ENCODE peak calls at places on chromosomes 12 and 14, in seven cellular contexts. One of them, this sample, is unnamed.

GRCh38 chr14:24430143-24430681 is 458 bp downstream of the KHNYN start:
- DNase-seq in NCI-H1105 treated with DMSO at 0.1 percent for 48 hours: peak; percentile 56
- DNase-seq in central memory CD4-positive, alpha-beta T cell: no peak
- DNase-seq in brain microvascular endothelial cell: peak; percentile 59
- DNase-seq in NCI-H187: no peak
- DNase-seq in CD8-positive, alpha-beta memory T cell: peak; percentile 49
- DNase-seq in Kasumi-1: peak; percentile 51
- DNase-seq in this sample: no peak

GRCh38 chr14:103594265-103594664 is 31.5 kb downstream of the COA8 start:
- DNase-seq in Kasumi-1: no peak
- DNase-seq in central memory CD4-positive, alpha-beta T cell: no peak
- DNase-seq in CD8-positive, alpha-beta memory T cell: no peak
- DNase-seq in NCI-H187: peak; percentile 50
- DNase-seq in NCI-H1105 treated with DMSO at 0.1 percent for 48 hours: no peak
- DNase-seq in brain microvascular endothelial cell: peak; percentile 38
- DNase-seq in this sample: no peak

GRCh38 chr12:123384994-123385376 is 1.1 kb downstream of the KMT5A start:
- DNase-seq in brain microvascular endothelial cell: peak; percentile 27
- DNase-seq in CD8-positive, alpha-beta memory T cell: no peak
- DNase-seq in NCI-H187: no peak
- DNase-seq in central memory CD4-positive, alpha-beta T cell: no peak
- DNase-seq in NCI-H1105 treated with DMSO at 0.1 percent for 48 hours: no peak
- DNase-seq in Kasumi-1: no peak
- DNase-seq in this sample: no peak

GRCh38 chr14:59037620-59038019 is 150.8 kb upstream of the DAAM1 start:
- DNase-seq in brain microvascular endothelial cell: no peak
- DNase-seq in NCI-H187: no peak
- DNase-seq in CD8-positive, alpha-beta memory T cell: no peak
- DNase-seq in NCI-H1105 treated with DMSO at 0.1 percent for 48 hours: no peak
- DNase-seq in Kasumi-1: no peak
- DNase-seq in central memory CD4-positive, alpha-beta T cell: no peak
- DNase-seq in this sample: no peak

GRCh38 chr14:96792581-96792980 is 4.6 kb upstream of the VRK1 start:
- DNase-seq in NCI-H1105 treated with DMSO at 0.1 percent for 48 hours: no peak
- DNase-seq in brain microvascular endothelial cell: no peak
- DNase-seq in CD8-positive, alpha-beta memory T cell: no peak
- DNase-seq in NCI-H187: no peak
- DNase-seq in central memory CD4-positive, alpha-beta T cell: no peak
- DNase-seq in Kasumi-1: no peak
- DNase-seq in this sample: no peak

GRCh38 chr14:103519837-103520212 is 2.8 kb downstream of the CKB start:
- DNase-seq in CD8-positive, alpha-beta memory T cell: no peak
- DNase-seq in NCI-H187: no peak
- DNase-seq in NCI-H1105 treated with DMSO at 0.1 percent for 48 hours: no peak
- DNase-seq in central memory CD4-positive, alpha-beta T cell: no peak
- DNase-seq in brain microvascular endothelial cell: no peak
- DNase-seq in Kasumi-1: no peak
- DNase-seq in this sample: no peak

GRCh38 chr14:65431951-65432350 is 19.4 kb downstream of the FUT8 start:
- DNase-seq in central memory CD4-positive, alpha-beta T cell: no peak
- DNase-seq in brain microvascular endothelial cell: no peak
- DNase-seq in NCI-H1105 treated with DMSO at 0.1 percent for 48 hours: no peak
- DNase-seq in NCI-H187: no peak
- DNase-seq in CD8-positive, alpha-beta memory T cell: no peak
- DNase-seq in Kasumi-1: no peak
- DNase-seq in this sample: no peak

GRCh38 chr14:105292810-105293711 is 7.7 kb downstream of the BRF1 start:
- DNase-seq in Kasumi-1: peak; percentile 79
- DNase-seq in CD8-positive, alpha-beta memory T cell: no peak
- DNase-seq in central memory CD4-positive, alpha-beta T cell: no peak
- DNase-seq in brain microvascular endothelial cell: no peak
- DNase-seq in NCI-H1105 treated with DMSO at 0.1 percent for 48 hours: no peak
- DNase-seq in NCI-H187: no peak
- DNase-seq in this sample: no peak

GRCh38 chr14:55389330-55389729 is 22.3 kb downstream of the ATG14 start:
- DNase-seq in NCI-H1105 treated with DMSO at 0.1 percent for 48 hours: no peak
- DNase-seq in CD8-positive, alpha-beta memory T cell: no peak
- DNase-seq in Kasumi-1: no peak
- DNase-seq in brain microvascular endothelial cell: peak; percentile 54
- DNase-seq in central memory CD4-positive, alpha-beta T cell: no peak
- DNase-seq in NCI-H187: no peak
- DNase-seq in this sample: no peak

GRCh38 chr14:53295985-53296582 is 143.0 kb upstream of the DDHD1 start:
- DNase-seq in central memory CD4-positive, alpha-beta T cell: peak; percentile 15
- DNase-seq in CD8-positive, alpha-beta memory T cell: no peak
- DNase-seq in NCI-H187: no peak
- DNase-seq in NCI-H1105 treated with DMSO at 0.1 percent for 48 hours: peak; percentile 55
- DNase-seq in brain microvascular endothelial cell: peak; percentile 22
- DNase-seq in Kasumi-1: peak; percentile 58
- DNase-seq in this sample: no peak

GRCh38 chr12:15634010-15634676 is 155.0 kb downstream of the EPS8 start:
- DNase-seq in NCI-H1105 treated with DMSO at 0.1 percent for 48 hours: no peak
- DNase-seq in central memory CD4-positive, alpha-beta T cell: no peak
- DNase-seq in NCI-H187: no peak
- DNase-seq in CD8-positive, alpha-beta memory T cell: no peak
- DNase-seq in brain microvascular endothelial cell: no peak
- DNase-seq in Kasumi-1: no peak
- DNase-seq in this sample: no peak

GRCh38 chr12:116183741-116184141 is 93.8 kb downstream of the MED13L start:
- DNase-seq in NCI-H187: no peak
- DNase-seq in brain microvascular endothelial cell: no peak
- DNase-seq in NCI-H1105 treated with DMSO at 0.1 percent for 48 hours: no peak
- DNase-seq in Kasumi-1: no peak
- DNase-seq in central memory CD4-positive, alpha-beta T cell: no peak
- DNase-seq in CD8-positive, alpha-beta memory T cell: no peak
- DNase-seq in this sample: no peak

GRCh38 chr12:113196996-113197395 is 11.5 kb downstream of the RITA1 start:
- DNase-seq in CD8-positive, alpha-beta memory T cell: peak; percentile 25
- DNase-seq in Kasumi-1: peak; percentile 79
- DNase-seq in NCI-H187: peak; percentile 12
- DNase-seq in brain microvascular endothelial cell: peak; percentile 77
- DNase-seq in central memory CD4-positive, alpha-beta T cell: peak; percentile 47
- DNase-seq in NCI-H1105 treated with DMSO at 0.1 percent for 48 hours: peak; percentile 56
- DNase-seq in this sample: peak; percentile 66

GRCh38 chr12:12859690-12860089 is 31.7 kb upstream of the GPRC5A start:
- DNase-seq in brain microvascular endothelial cell: peak; percentile 32
- DNase-seq in Kasumi-1: no peak
- DNase-seq in NCI-H1105 treated with DMSO at 0.1 percent for 48 hours: peak; percentile 19
- DNase-seq in central memory CD4-positive, alpha-beta T cell: no peak
- DNase-seq in NCI-H187: no peak
- DNase-seq in CD8-positive, alpha-beta memory T cell: no peak
- DNase-seq in this sample: no peak

GRCh38 chr12:116186482-116187157 is 90.9 kb downstream of the MED13L start:
- DNase-seq in CD8-positive, alpha-beta memory T cell: no peak
- DNase-seq in Kasumi-1: no peak
- DNase-seq in brain microvascular endothelial cell: no peak
- DNase-seq in central memory CD4-positive, alpha-beta T cell: no peak
- DNase-seq in NCI-H1105 treated with DMSO at 0.1 percent for 48 hours: no peak
- DNase-seq in NCI-H187: no peak
- DNase-seq in this sample: no peak

GRCh38 chr14:27528328-27528727 is 930.5 kb upstream of the NOVA1 start:
- DNase-seq in CD8-positive, alpha-beta memory T cell: no peak
- DNase-seq in brain microvascular endothelial cell: no peak
- DNase-seq in NCI-H1105 treated with DMSO at 0.1 percent for 48 hours: peak; percentile 81
- DNase-seq in Kasumi-1: peak; percentile 78
- DNase-seq in NCI-H187: no peak
- DNase-seq in central memory CD4-positive, alpha-beta T cell: no peak
- DNase-seq in this sample: no peak

GRCh38 chr12:103547929-103548328 is 39.1 kb upstream of the STAB2 start:
- DNase-seq in NCI-H1105 treated with DMSO at 0.1 percent for 48 hours: peak; percentile 92
- DNase-seq in central memory CD4-positive, alpha-beta T cell: no peak
- DNase-seq in Kasumi-1: no peak
- DNase-seq in brain microvascular endothelial cell: no peak
- DNase-seq in CD8-positive, alpha-beta memory T cell: no peak
- DNase-seq in NCI-H187: peak; percentile 25
- DNase-seq in this sample: no peak

GRCh38 chr12:22692964-22693555 is 68.1 kb downstream of the ETNK1 start:
- DNase-seq in brain microvascular endothelial cell: no peak
- DNase-seq in NCI-H1105 treated with DMSO at 0.1 percent for 48 hours: no peak
- DNase-seq in CD8-positive, alpha-beta memory T cell: no peak
- DNase-seq in Kasumi-1: no peak
- DNase-seq in NCI-H187: no peak
- DNase-seq in central memory CD4-positive, alpha-beta T cell: no peak
- DNase-seq in this sample: no peak

GRCh38 chr14:105878125-105878524 is 351.7 kb downstream of the TMEM121 start:
- DNase-seq in brain microvascular endothelial cell: no peak
- DNase-seq in NCI-H1105 treated with DMSO at 0.1 percent for 48 hours: no peak
- DNase-seq in NCI-H187: no peak
- DNase-seq in central memory CD4-positive, alpha-beta T cell: no peak
- DNase-seq in Kasumi-1: no peak
- DNase-seq in CD8-positive, alpha-beta memory T cell: no peak
- DNase-seq in this sample: no peak

GRCh38 chr12:104498211-104498801 is 41.6 kb downstream of the CHST11 start:
- DNase-seq in NCI-H187: no peak
- DNase-seq in NCI-H1105 treated with DMSO at 0.1 percent for 48 hours: no peak
- DNase-seq in Kasumi-1: no peak
- DNase-seq in brain microvascular endothelial cell: no peak
- DNase-seq in CD8-positive, alpha-beta memory T cell: peak; percentile 26
- DNase-seq in central memory CD4-positive, alpha-beta T cell: peak; percentile 81
- DNase-seq in this sample: peak; percentile 53

GRCh38 chr12:6201199-6201608 is 1.0 kb downstream of the CD9 start:
- DNase-seq in brain microvascular endothelial cell: no peak
- DNase-seq in Kasumi-1: no peak
- DNase-seq in NCI-H1105 treated with DMSO at 0.1 percent for 48 hours: peak; percentile 56
- DNase-seq in central memory CD4-positive, alpha-beta T cell: no peak
- DNase-seq in NCI-H187: peak; percentile 61
- DNase-seq in CD8-positive, alpha-beta memory T cell: no peak
- DNase-seq in this sample: no peak

GRCh38 chr14:67607646-67608045 is 7.6 kb upstream of the PIGH start:
- DNase-seq in central memory CD4-positive, alpha-beta T cell: no peak
- DNase-seq in NCI-H187: no peak
- DNase-seq in NCI-H1105 treated with DMSO at 0.1 percent for 48 hours: no peak
- DNase-seq in Kasumi-1: no peak
- DNase-seq in brain microvascular endothelial cell: no peak
- DNase-seq in CD8-positive, alpha-beta memory T cell: no peak
- DNase-seq in this sample: no peak

This sample was measured in naive thymus-derived CD4-positive, alpha-beta T cell.